ENCODE peak calls at places on chromosomes 11 and 22, in ten cellular contexts. D is heart right ventricle, I is AG10803, G is upper lobe of left lung, T is prostate gland, L is heart left ventricle, C is Peyer's patch, F is GM20000, E is brain microvascular endothelial cell, U is OCI-LY7. Y is an unnamed sample.

GRCh38 chr11:7592706-7593105 is 78.9 kb downstream of the PPFIBP2 start:
- DNase-seq in D (peak), T (peak), F (no peak), I (peak), L (peak), E (no peak), U (no peak), G (peak), C (no peak), Y (peak)

GRCh38 chr11:111064118-111064517 is 181.4 kb upstream of the POU2AF2 start:
- DNase-seq in L (no peak), F (no peak), I (peak), D (no peak), T (no peak), U (no peak), G (no peak), C (no peak), E (peak), Y (no peak)

GRCh38 chr11:102666331-102666957 is 39.1 kb downstream of the MMP27 start:
- DNase-seq in E (peak), F (peak), C (no peak), L (no peak), U (peak), I (peak), T (peak), D (no peak), G (no peak), Y (peak)

GRCh38 chr11:126591966-126592489 is 236.5 kb downstream of the ST3GAL4 start:
- DNase-seq in F (no peak), U (no peak), E (no peak), T (no peak), C (no peak), I (no peak), G (no peak), L (no peak), D (no peak), Y (no peak)

GRCh38 chr22:24525416-24526037 is 29.4 kb downstream of the GUCD1 start:
- DNase-seq in E (peak), C (peak), D (peak), G (peak), F (peak), U (peak), L (peak), T (peak), I (peak), Y (peak)

GRCh38 chr11:114925591-114925990 is 247.3 kb downstream of the NXPE2 start:
- DNase-seq in T (no peak), L (no peak), C (no peak), F (no peak), E (no peak), D (no peak), G (no peak), I (no peak), U (no peak), Y (no peak)

GRCh38 chr11:93123351-93123898 is 74.4 kb downstream of the SLC36A4 start:
- DNase-seq in T (no peak), G (no peak), D (peak), F (no peak), U (no peak), I (no peak), L (peak), E (no peak), C (no peak), Y (no peak)

GRCh38 chr11:46983598-46983997 is 47.0 kb downstream of the CSTPP1 start:
- DNase-seq in E (no peak), F (no peak), G (no peak), I (no peak), C (no peak), L (no peak), D (no peak), T (no peak), U (no peak), Y (no peak)

GRCh38 chr11:42591841-42592240 is 720.0 kb upstream of the API5 start:
- DNase-seq in E (no peak), U (no peak), I (no peak), F (no peak), L (no peak), T (no peak), D (no peak), G (no peak), C (no peak), Y (no peak)

GRCh38 chr22:23397008-23397617 is 183.0 kb downstream of the IGLL1 start:
- DNase-seq in F (no peak), T (no peak), E (no peak), I (no peak), G (no peak), D (no peak), C (no peak), L (no peak), U (no peak), Y (no peak)

GRCh38 chr22:24938741-24939341 is 7.7 kb downstream of the LHFPL7 start:
- DNase-seq in D (peak), U (peak), G (no peak), F (peak), L (no peak), T (peak), E (no peak), C (no peak), I (peak), Y (peak)

GRCh38 chr22:28815101-28815500 is 14.7 kb upstream of the XBP1 start:
- DNase-seq in U (no peak), T (no peak), D (no peak), L (no peak), C (no peak), G (no peak), I (no peak), E (no peak), F (no peak), Y (no peak)

GRCh38 chr11:96278039-96278897 is 64.7 kb downstream of the MAML2 start:
- DNase-seq in D (no peak), F (no peak), G (no peak), T (no peak), E (no peak), U (no peak), I (peak), L (no peak), C (no peak), Y (peak)

GRCh38 chr22:20601308-20601707 is 93.9 kb downstream of the MED15 start:
- DNase-seq in C (no peak), E (no peak), L (no peak), I (no peak), D (no peak), U (no peak), F (no peak), T (no peak), G (no peak), Y (no peak)

GRCh38 chr11:46281374-46281831 is 3.9 kb downstream of the CREB3L1 start:
- DNase-seq in C (no peak), E (no peak), U (no peak), L (no peak), I (no peak), D (peak), G (no peak), F (no peak), T (peak), Y (no peak)

DNA sequence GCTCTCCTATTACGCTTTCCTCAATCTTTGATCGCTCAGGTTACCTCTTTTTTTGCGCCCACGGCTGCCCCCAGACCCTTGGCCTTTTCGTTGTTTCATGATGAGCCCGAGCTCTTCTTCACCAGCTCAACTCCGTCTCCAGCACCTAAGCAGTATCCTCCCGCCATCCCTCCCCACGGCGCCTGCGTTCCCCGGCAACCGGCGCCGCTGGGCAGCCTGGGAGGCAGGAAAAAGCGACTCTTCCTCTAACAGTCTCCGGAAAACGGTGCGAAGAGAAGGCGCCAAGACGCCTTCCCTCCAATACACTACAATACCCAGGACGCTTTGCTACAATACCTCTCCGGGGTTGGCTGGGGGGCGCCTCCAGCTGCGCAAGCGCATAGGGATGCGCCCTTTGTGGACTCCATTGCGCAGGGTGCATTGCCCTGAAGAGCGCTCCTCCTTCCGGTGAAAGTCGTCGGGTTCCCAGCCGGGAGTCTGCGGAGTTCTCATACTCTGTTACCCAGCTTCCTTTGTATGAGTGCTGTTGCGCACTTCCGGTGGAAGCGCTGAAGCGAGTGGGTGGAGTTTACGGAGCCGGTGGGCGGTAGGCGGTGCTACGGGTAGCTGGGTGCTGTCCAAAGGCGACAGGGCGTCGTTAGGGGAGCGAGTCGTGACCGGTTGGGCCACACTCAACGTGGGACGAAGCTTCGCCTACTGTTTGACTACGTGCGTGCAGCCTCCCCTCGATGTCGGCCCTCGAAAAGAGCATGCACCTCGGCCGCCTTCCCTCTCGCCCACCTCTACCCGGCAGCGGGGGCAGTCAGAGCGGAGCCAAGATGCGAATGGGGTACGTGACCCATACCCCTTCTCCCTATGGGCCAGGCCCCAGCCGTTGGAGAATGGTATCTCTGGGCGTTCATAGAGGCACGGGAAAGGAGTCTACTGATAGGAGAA is at the start of the genes C2CD3 and PPME1:
- DNase-seq in T (peak), I (peak), U (peak), D (peak), F (peak), C (peak), L (peak), E (peak), G (peak), Y (peak)
- TF ChIP-seq CTCF in T (peak), I (peak), U (peak), D (peak), F (no peak), C (peak), L (peak), E (peak), G (no peak), Y (peak)

DNA sequence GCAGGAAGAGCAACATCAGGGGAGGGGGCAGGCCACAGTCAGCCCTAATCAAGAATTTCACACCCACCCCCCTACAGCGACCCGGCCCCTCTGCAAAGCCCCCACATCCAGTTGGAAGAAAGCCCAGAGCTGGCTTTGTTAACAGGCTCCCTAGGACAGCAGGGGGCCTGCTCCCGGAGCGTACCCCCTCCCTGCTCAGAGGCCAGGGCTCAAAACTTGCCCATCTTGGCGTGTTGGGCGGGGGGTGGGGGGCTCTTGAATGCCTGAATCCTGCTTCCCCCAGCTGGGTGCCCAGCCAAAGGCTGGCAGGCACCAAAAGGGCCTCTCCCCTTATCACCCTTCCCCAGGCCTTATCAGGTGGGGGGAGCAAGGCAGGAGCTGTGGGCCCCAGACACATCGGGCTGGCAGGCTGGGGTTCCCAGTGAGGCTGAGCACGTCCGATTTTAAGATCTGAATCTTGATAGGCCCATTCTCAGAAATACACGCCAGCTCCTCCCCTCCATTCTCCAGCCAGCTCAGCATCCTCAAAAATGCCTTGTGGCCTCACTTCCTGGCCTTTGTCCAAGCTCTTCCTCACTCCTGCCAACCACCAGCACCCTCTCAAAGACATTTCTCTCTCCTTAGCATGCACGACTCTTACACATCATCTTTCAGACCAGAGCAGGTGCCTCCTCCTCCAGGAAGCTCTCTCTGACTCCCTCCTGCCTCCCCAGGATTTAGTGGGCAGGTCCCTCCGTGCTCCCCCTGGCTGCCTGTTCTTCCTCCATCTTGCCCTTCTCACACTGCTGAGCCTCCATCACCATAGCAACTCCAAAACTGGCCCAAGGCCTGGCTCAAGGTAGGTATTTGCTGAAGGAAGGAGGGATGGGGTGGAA is 384.8 kb downstream of the MN1 start:
- DNase-seq in E (peak), U (no peak), I (peak), D (no peak), C (no peak), L (no peak), T (peak), G (no peak), F (no peak), Y (peak)
- TF ChIP-seq CTCF in E (peak), U (no peak), I (no peak), D (no peak), C (no peak), L (no peak), T (no peak), G (no peak), F (no peak), Y (no peak)

GRCh38 chr22:36946436-36947158 is 33.2 kb downstream of the CSF2RB start:
- DNase-seq in G (no peak), T (no peak), I (peak), F (peak), L (no peak), D (no peak), E (no peak), C (no peak), U (peak), Y (no peak)
- TF ChIP-seq CTCF in G (no peak), T (no peak), I (peak), F (peak), L (no peak), D (no peak), E (peak), C (peak), U (peak), Y (no peak)

DNA sequence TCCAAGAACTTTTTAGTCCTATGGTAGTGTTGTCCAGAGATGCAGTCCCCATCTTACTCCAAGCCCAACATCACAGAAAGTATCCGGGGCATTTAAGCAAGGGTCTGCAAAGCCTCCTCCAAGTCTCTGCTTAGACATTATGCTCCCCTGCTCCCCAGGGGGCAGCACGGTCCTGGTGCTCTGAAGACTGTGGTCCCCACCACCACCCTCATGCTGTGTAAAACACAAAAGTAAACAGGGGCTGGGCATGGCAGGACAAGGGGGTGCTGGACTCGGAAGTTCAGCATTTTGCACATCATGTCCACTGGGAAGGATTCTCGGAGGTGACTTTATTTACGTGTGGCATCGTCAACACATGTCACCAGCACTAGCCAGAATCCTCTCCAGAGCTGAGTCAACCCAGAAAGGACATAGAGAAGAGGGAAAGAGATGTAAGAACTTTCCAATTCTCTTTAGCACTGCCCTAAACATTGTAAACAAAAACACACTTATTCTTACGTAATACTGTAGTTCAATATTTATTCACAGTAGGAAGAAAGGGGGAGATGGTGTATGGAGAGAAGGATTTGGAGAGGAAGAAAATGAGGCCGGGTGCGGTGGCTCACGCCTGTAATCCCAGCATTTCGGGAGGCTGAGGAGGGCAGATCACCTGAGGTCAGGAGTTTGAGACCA is 37.7 kb downstream of the TCIRG1 start:
- DNase-seq in E (no peak), G (no peak), C (no peak), T (no peak), F (no peak), I (no peak), U (peak), D (no peak), L (no peak), Y (no peak)
- TF ChIP-seq CTCF in E (peak), G (no peak), C (no peak), T (peak), F (no peak), I (no peak), U (peak), D (no peak), L (no peak), Y (no peak)

GRCh38 chr11:58788355-58789023 is 56.0 kb downstream of the GLYATL2 start:
- DNase-seq in T (peak), C (no peak), U (peak), D (peak), I (peak), E (peak), F (peak), G (peak), L (no peak), Y (peak)
- TF ChIP-seq CTCF in T (peak), C (peak), U (peak), D (peak), I (peak), E (peak), F (peak), G (peak), L (peak), Y (peak)

GRCh38 chr11:129333873-129334272 is 41.8 kb upstream of the BARX2 start:
- DNase-seq in U (no peak), T (no peak), F (no peak), D (no peak), G (no peak), I (no peak), L (no peak), E (no peak), C (no peak), Y (no peak)
- TF ChIP-seq CTCF in U (no peak), T (no peak), F (no peak), D (no peak), G (no peak), I (peak), L (no peak), E (peak), C (peak), Y (no peak)

GRCh38 chr22:37742374-37743092 is 45.7 kb downstream of the TRIOBP start:
- DNase-seq in T (no peak), I (peak), G (peak), D (no peak), F (no peak), C (no peak), L (no peak), E (peak), U (no peak), Y (peak)

GRCh38 chr22:37739611-37740049 is 42.8 kb downstream of the TRIOBP start:
- DNase-seq in T (no peak), F (no peak), E (no peak), U (peak), C (no peak), L (peak), G (peak), D (no peak), I (no peak), Y (no peak)

GRCh38 chr22:37741312-37741795 is 44.5 kb downstream of the TRIOBP start:
- DNase-seq in F (no peak), L (peak), U (no peak), I (peak), C (peak), D (peak), G (peak), T (no peak), E (peak), Y (peak)

GRCh38 chr22:37740455-37741311 is 43.8 kb downstream of the TRIOBP start:
- DNase-seq in F (no peak), D (no peak), U (no peak), C (no peak), E (no peak), I (no peak), L (no peak), T (no peak), G (no peak), Y (no peak)

GRCh38 chr22:37739000-37739399 is 42.2 kb downstream of the TRIOBP start:
- DNase-seq in I (peak), D (peak), U (no peak), L (peak), G (peak), C (peak), T (no peak), F (no peak), E (no peak), Y (no peak)
- TF ChIP-seq CTCF in I (no peak), D (no peak), U (no peak), L (no peak), G (no peak), C (no peak), T (no peak), F (no peak), E (no peak), Y (no peak)

GRCh38 chr22:41285820-41286638 is at the start of gene RANGAP1:
- DNase-seq in T (peak), C (peak), F (peak), G (peak), I (peak), D (peak), U (peak), E (peak), L (peak), Y (peak)
- TF ChIP-seq CTCF in T (peak), C (peak), F (no peak), G (no peak), I (peak), D (peak), U (no peak), E (peak), L (peak), Y (no peak)

GRCh38 chr22:32518848-32519247 is 44.2 kb downstream of the FBXO7 start:
- DNase-seq in C (no peak), D (no peak), F (no peak), L (no peak), T (no peak), I (no peak), G (no peak), U (peak), E (no peak), Y (peak)
- TF ChIP-seq CTCF in C (no peak), D (no peak), F (peak), L (no peak), T (no peak), I (peak), G (no peak), U (peak), E (peak), Y (no peak)

GRCh38 chr22:19446603-19447387 is 716 bp downstream of the C22orf39 start:
- DNase-seq in C (no peak), U (no peak), D (no peak), I (no peak), F (no peak), L (no peak), E (no peak), G (peak), T (no peak), Y (no peak)
- TF ChIP-seq CTCF in C (no peak), U (no peak), D (no peak), I (no peak), F (no peak), L (no peak), E (no peak), G (no peak), T (no peak), Y (no peak)